ENCODE peak calls at places on chromosome 16, in eight cellular contexts. S is heart left ventricle, N is GM12878, Y is breast epithelium, O is esophagus muscularis mucosa, Q is body of pancreas, X is IMR-90, Z is K562. F is an unnamed sample.

GRCh38 chr16:84885024-84885910 is 65.5 kb downstream of the CRISPLD2 start:
- DNase-seq in S (peak; percentile 62), N (no peak), Y (no peak), O (no peak), Q (no peak), X (no peak), Z (no peak), F (no peak)

GRCh38 chr16:11583889-11584565 is 2.7 kb downstream of the LITAF start:
- DNase-seq in S (no peak), N (no peak), Y (no peak), O (no peak), Q (peak; percentile 59), X (no peak), Z (no peak), F (no peak)

GRCh38 chr16:11675561-11676511 is 7.6 kb downstream of the SNN start:
- DNase-seq in S (no peak), N (no peak), Y (no peak), O (no peak), Q (peak; percentile 94), X (peak; percentile 15), Z (no peak), F (peak; percentile 99)

GRCh38 chr16:57386381-57386951 is 14.2 kb downstream of the CX3CL1 start:
- DNase-seq in S (peak; percentile 50), N (no peak), Y (no peak), O (no peak), Q (no peak), X (peak; percentile 38), Z (no peak), F (no peak)

GRCh38 chr16:12757546-12757945 is 46.1 kb downstream of the CPPED1 start:
- DNase-seq in S (no peak), N (no peak), Y (no peak), O (no peak), Q (no peak), X (no peak), Z (no peak), F (no peak)

GRCh38 chr16:13269905-13270528 is 368.6 kb downstream of the SHISA9 start:
- DNase-seq in S (no peak), N (no peak), Y (no peak), O (no peak), Q (no peak), X (no peak), Z (no peak), F (no peak)

GRCh38 chr16:73196670-73197069 is 148.7 kb upstream of the ZFHX3 start:
- DNase-seq in S (peak; percentile 61), N (peak; percentile 24), Y (peak; percentile 62), O (no peak), Q (peak; percentile 80), X (peak; percentile 53), Z (peak; percentile 59), F (peak; percentile 51)

GRCh38 chr16:56478228-56479049 is 27.1 kb downstream of the OGFOD1 start:
- DNase-seq in S (no peak), N (no peak), Y (no peak), O (no peak), Q (no peak), X (peak; percentile 12), Z (no peak), F (no peak)

GRCh38 chr16:84652565-84652964 is 4.3 kb downstream of the KLHL36 start:
- DNase-seq in S (no peak), N (no peak), Y (no peak), O (no peak), Q (no peak), X (no peak), Z (no peak), F (no peak)

GRCh38 chr16:66322174-66322573 is 44.3 kb upstream of the CDH5 start:
- DNase-seq in S (no peak), N (no peak), Y (no peak), O (no peak), Q (no peak), X (no peak), Z (no peak), F (no peak)

GRCh38 chr16:12009462-12009861 is 32.9 kb downstream of the SNX29 start:
- DNase-seq in S (no peak), N (no peak), Y (no peak), O (no peak), Q (no peak), X (no peak), Z (no peak), F (no peak)

GRCh38 chr16:27657811-27658210 is 107.9 kb downstream of the KATNIP start:
- DNase-seq in S (no peak), N (no peak), Y (no peak), O (no peak), Q (no peak), X (no peak), Z (no peak), F (no peak)

GRCh38 chr16:65739518-65739917 is 617.7 kb upstream of the CDH11 start:
- DNase-seq in S (no peak), N (no peak), Y (no peak), O (no peak), Q (no peak), X (no peak), Z (no peak), F (no peak)

GRCh38 chr16:78987676-78988075 is 612.9 kb downstream of the MAF start:
- DNase-seq in S (no peak), N (no peak), Y (no peak), O (no peak), Q (no peak), X (no peak), Z (no peak), F (no peak)

GRCh38 chr16:54459509-54460235 is 173.1 kb upstream of the IRX3 start:
- DNase-seq in S (no peak), N (no peak), Y (no peak), O (no peak), Q (no peak), X (no peak), Z (no peak), F (no peak)

GRCh38 chr16:10519929-10520868 is 60.2 kb downstream of the EMP2 start:
- DNase-seq in S (no peak), N (no peak), Y (peak; percentile 56), O (no peak), Q (peak; percentile 65), X (no peak), Z (no peak), F (no peak)

GRCh38 chr16:75244844-75245758 is 6.3 kb downstream of the BCAR1 start:
- DNase-seq in S (peak; percentile 88), N (no peak), Y (peak; percentile 82), O (no peak), Q (peak; percentile 93), X (peak; percentile 98), Z (no peak), F (peak; percentile 92)

GRCh38 chr16:54165174-54165911 is 121.2 kb downstream of the IRX3 start:
- DNase-seq in S (no peak), N (no peak), Y (no peak), O (no peak), Q (no peak), X (no peak), Z (no peak), F (no peak)

GRCh38 chr16:11406177-11406560 is 60.9 kb downstream of the RMI2 start:
- DNase-seq in S (no peak), N (no peak), Y (no peak), O (no peak), Q (no peak), X (no peak), Z (no peak), F (no peak)

DNA sequence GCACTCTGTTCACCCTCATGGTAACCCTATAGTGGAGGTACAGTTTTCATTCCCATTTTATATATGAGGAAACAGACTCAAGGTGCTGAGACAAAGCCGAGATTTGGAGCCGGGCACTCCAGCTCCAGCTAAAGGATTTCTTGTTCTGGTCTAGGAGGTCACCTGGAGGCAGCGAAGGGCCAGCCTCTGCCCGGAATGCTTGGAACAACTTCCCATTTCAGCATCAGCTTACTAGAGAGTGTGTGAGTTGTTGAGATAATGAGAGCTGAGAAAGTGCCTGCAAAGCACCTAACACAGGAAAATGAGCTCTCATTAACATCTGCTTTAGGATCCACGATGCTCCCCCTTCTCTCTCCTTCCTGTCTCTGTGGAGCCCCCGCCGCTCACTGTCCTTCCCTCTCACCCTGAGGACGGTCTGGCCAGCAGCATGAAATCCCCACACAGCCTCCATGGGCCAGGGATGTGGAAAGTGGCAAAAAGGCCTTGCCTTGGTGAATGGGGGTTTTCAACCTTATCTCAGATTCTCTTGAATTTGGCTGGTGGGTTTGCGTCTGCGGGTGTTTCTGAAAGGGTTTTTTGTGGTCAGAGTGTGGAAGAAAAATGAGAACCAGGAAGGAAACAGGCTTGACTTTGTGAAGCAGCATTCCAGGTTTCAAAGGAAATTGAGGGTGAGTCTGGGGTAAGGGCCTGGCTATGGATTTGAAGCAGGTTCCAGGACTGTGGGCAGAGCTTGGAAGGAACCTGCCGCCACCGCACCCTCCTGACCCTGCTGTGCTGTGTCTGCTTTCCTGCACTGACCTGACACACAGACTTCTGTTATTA is 178.7 kb downstream of the FOXL1 start:
- DNase-seq in S (no peak), N (no peak), Y (no peak), O (no peak), Q (no peak), X (no peak), Z (no peak), F (no peak)
- H3K4me3 ChIP-seq in S (no peak overlapping the region), N (no peak overlapping the region), Y (no peak overlapping the region), O (no peak overlapping the region), Q (no peak overlapping the region), X (no peak overlapping the region), Z (no peak overlapping the region), F (no peak overlapping the region)

GRCh38 chr16:352547-353403 is at the start of gene AXIN1:
- DNase-seq in S (peak; percentile 97), N (peak; percentile 64), Y (peak; percentile 100), O (peak; percentile 100), Q (peak; percentile 100), X (peak; percentile 85), Z (peak; percentile 99), F (peak; percentile 100)
- TF ChIP-seq POLR2A in S (no peak), N (peak; percentile 79), Y (no peak), O (no peak), Q (peak; percentile 36), X (peak; percentile 60), Z (peak; percentile 66), F (peak; percentile 41)

GRCh38 chr16:88554711-88555264 is 15.4 kb upstream of the ZC3H18 start:
- DNase-seq in S (no peak), N (no peak), Y (no peak), O (no peak), Q (no peak), X (no peak), Z (no peak), F (no peak)
- H3K4me3 ChIP-seq in S (no peak overlapping the region), N (no peak overlapping the region), Y (no peak overlapping the region), O (no peak overlapping the region), Q (no peak overlapping the region), X (no peak overlapping the region), Z (no peak overlapping the region), F (no peak overlapping the region)

DNA sequence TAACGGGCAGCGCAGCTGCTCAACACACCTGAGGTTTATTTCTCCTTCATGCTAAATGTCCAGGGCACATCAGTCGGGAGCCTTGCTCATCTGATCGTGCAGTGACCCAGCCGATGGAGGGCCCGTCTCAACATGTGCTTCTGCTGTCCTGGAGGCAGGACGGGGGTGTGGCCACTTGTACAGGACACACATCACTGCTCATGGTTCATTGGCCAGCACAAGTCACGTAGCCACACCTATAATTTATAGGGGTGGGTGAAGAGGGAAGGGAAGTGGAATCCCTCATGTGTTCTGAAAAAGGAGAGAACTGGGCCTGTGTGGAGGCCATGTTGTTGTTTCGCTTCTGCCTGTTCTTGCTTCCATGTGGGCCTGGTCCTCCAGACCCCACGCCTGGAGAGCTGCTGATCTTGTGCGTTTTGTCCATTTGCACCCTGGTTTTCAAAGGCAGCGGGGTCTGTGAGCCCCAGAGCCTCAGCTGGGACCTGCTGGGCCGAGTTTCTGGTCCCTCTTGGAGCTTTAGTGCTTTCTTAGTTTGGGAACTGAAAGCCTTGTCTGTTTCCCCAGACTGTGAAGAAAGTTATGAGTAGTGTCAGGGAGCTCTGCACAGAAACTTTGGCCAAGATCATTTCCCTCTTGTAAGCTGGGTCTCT is 60.5 kb downstream of the CMIP start:
- DNase-seq in S (no peak), N (peak; percentile 72), Y (no peak), O (no peak), Q (peak; percentile 41), X (no peak), Z (peak; percentile 97), F (no peak)
- TF ChIP-seq POLR2A in S (no peak), N (peak; percentile 60), Y (no peak), O (no peak), Q (no peak), X (no peak), Z (peak; percentile 74), F (no peak)